ENCODE peak calls at places on chromosome 2, in seven cellular contexts. W is nephron progenitor cell, G is GM06990, X is BE2C, B is GM12865, Y is AG10803, M is GM13976. K is an unnamed sample.

GRCh38 chr2:232865165-232865564 is 4.9 kb upstream of the SNORC start:
- DNase-seq in W (no peak), G (no peak), X (no peak), B (no peak), Y (no peak), M (no peak), K (no peak)

GRCh38 chr2:159000072-159000471 is 31.6 kb downstream of the TANC1 start:
- DNase-seq in W (no peak), G (no peak), X (no peak), B (no peak), Y (no peak), M (no peak), K (no peak)

GRCh38 chr2:12928197-12928596 is 211.5 kb downstream of the TRIB2 start:
- DNase-seq in W (no peak), G (no peak), X (peak; percentile 43), B (no peak), Y (peak; percentile 74), M (no peak), K (no peak)

GRCh38 chr2:190765386-190766173 is 115.0 kb upstream of the GLS start:
- DNase-seq in W (no peak), G (no peak), X (no peak), B (no peak), Y (peak; percentile 85), M (no peak), K (no peak)

GRCh38 chr2:229206548-229206947 is 64.5 kb downstream of the PID1 start:
- DNase-seq in W (no peak), G (no peak), X (no peak), B (no peak), Y (no peak), M (no peak), K (no peak)

GRCh38 chr2:196463706-196464105 is 175.8 kb upstream of the CCDC150 start:
- DNase-seq in W (no peak), G (no peak), X (no peak), B (no peak), Y (no peak), M (no peak), K (no peak)

GRCh38 chr2:84338069-84338468 is 121.0 kb downstream of the SUCLG1 start:
- DNase-seq in W (no peak), G (no peak), X (no peak), B (no peak), Y (peak; percentile 95), M (no peak), K (no peak)

GRCh38 chr2:63891488-63892030 is 49.9 kb downstream of the UGP2 start:
- DNase-seq in W (no peak), G (no peak), X (no peak), B (no peak), Y (no peak), M (no peak), K (no peak)

GRCh38 chr2:32977228-32977758 is 30.5 kb downstream of the LTBP1 start:
- DNase-seq in W (no peak), G (no peak), X (peak; percentile 71), B (no peak), Y (no peak), M (no peak), K (no peak)

GRCh38 chr2:148954536-148954935 is 79.5 kb downstream of the KIF5C start:
- DNase-seq in W (no peak), G (no peak), X (no peak), B (no peak), Y (no peak), M (no peak), K (no peak)

GRCh38 chr2:173523497-173523896 is 168.8 kb downstream of the CDCA7 start:
- DNase-seq in W (no peak), G (no peak), X (no peak), B (no peak), Y (no peak), M (no peak), K (no peak)

GRCh38 chr2:9548506-9548905 is 7.1 kb downstream of the ADAM17 start:
- DNase-seq in W (no peak), G (peak; percentile 45), X (no peak), B (peak; percentile 73), Y (no peak), M (peak; percentile 51), K (no peak)

GRCh38 chr2:207896525-207897295 is 127.0 kb upstream of the FZD5 start:
- DNase-seq in W (no peak), G (no peak), X (no peak), B (no peak), Y (no peak), M (no peak), K (no peak)

GRCh38 chr2:171602352-171602751 is 80.1 kb downstream of the CYBRD1 start:
- DNase-seq in W (no peak), G (no peak), X (no peak), B (no peak), Y (no peak), M (no peak), K (no peak)

GRCh38 chr2:237149425-237149824 is 63.7 kb downstream of the COPS8 start:
- DNase-seq in W (no peak), G (no peak), X (no peak), B (no peak), Y (peak; percentile 65), M (no peak), K (no peak)

GRCh38 chr2:231666171-231667095 is 41.9 kb upstream of the PTMA start:
- DNase-seq in W (peak; percentile 74), G (peak; percentile 87), X (peak; percentile 76), B (peak; percentile 96), Y (peak; percentile 96), M (peak; percentile 85), K (peak; percentile 62)
- TF ChIP-seq CTCF in W (no peak), G (no peak), X (no peak), B (no peak), Y (no peak), M (no peak), K (no peak)

GRCh38 chr2:192741889-192742288 is 547.2 kb upstream of the TMEFF2 start:
- DNase-seq in W (no peak), G (no peak), X (peak; percentile 18), B (no peak), Y (no peak), M (no peak), K (no peak)
- TF ChIP-seq CTCF in W (peak; percentile 31), G (no peak), X (peak; percentile 64), B (no peak), Y (no peak), M (no peak), K (peak; percentile 49)

DNA sequence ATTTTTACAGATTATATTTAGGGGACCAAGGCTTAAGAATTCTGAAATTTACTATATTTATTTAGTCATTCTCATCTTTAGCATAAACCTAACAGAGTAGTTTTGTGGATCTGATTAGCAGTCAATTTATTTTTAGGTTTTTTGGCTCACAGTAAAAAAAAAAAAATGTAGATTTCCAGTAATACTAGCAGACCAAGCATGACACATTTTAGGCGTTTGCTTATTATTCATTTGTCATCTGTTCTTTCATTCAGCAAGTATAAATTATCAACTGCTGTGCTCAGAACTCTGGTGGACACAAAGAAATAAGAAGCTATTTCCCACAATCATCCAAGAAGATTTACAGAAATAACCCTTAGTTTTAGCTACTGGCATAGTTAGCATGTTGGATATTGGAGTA is 20.6 kb downstream of the PDE1A start:
- DNase-seq in W (no peak), G (no peak), X (no peak), B (no peak), Y (no peak), M (no peak), K (no peak)
- TF ChIP-seq CTCF in W (no peak), G (no peak), X (no peak), B (no peak), Y (no peak), M (no peak), K (no peak)

DNA sequence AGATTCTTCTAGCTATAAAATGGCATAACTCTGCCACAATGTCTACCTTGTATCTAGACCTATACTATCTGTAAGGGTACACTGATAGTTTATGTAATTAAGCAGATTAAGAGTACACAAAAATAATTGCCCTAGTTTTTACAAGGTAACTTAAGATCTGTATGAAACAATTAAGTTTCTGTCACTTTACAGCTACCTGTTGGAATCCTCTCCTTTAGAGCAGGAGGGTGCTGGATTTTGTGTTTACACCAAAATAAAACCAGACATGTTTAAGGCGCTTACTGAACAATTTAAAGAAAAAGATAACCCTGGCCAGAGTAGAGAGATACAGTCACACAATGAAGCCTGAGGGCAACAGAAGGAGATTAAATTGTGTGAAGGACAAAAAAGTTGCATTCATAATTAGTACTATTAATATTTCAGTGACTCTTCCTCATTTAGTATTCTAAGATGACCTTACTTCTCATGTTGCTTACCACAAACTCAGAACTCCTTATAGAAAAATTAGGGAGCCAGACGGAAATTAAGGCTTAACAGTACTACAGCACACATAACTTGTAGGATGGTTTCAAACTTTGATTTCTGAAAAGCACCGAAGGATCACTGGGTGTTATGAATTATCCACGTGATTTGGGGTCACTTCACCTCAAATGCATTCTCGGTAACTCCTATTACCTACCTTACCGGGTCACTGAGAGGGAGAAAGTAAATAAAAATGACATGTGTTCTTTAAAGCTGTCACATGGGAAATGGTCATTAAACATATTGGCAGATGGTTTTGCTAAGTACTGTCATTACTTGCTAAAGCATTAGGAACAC is 1.0 kb downstream of the DARS1 start:
- DNase-seq in W (no peak), G (no peak), X (no peak), B (no peak), Y (no peak), M (peak; percentile 66), K (no peak)
- TF ChIP-seq CTCF in W (no peak), G (no peak), X (no peak), B (no peak), Y (no peak), M (no peak), K (no peak)

DNA sequence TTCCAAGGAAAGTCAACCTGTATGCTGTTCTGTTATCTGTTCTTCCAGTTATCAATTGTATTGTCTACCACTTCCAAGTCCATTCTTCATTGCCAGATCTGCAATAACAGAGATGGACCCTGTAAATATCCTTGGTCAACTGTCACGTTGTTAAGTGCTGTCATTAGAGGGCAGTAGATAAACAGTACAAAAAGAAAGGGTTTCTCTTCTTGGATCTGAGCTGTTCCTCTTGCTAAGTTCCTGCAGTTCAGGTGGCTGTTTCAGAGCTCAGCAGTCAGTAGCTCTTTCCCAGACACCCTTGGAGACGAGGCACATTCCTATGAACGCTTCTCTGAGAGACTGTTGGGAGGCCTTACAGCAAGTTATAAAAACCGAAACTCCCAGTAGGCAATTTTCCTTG is 957.1 kb upstream of the CHAC2 start:
- DNase-seq in W (no peak), G (no peak), X (no peak), B (peak; percentile 5), Y (peak; percentile 8), M (peak; percentile 9), K (no peak)
- TF ChIP-seq CTCF in W (no peak), G (no peak), X (peak; percentile 47), B (peak; percentile 7), Y (peak; percentile 26), M (peak; percentile 17), K (peak; percentile 36)